ENCODE peak calls at places on chromosomes 5 and 9, in four cellular contexts. B is WERI-Rb-1, E is cardiac muscle cell, S is SK-N-SH. I is an unnamed sample.

GRCh38 chr9:94134629-94135028 is 50.4 kb downstream of the PTPDC1 start:
- DNase-seq in B (no peak), E (no peak), S (no peak), I (no peak)

GRCh38 chr5:29982446-29982845 is 1211.0 kb upstream of the CDH6 start:
- DNase-seq in E (no peak), S (no peak), B (no peak), I (no peak)

GRCh38 chr5:149256451-149256850 is 15.2 kb upstream of the AFAP1L1 start:
- DNase-seq in S (no peak), E (no peak), B (no peak), I (no peak)

GRCh38 chr9:76905984-76906861 is at the start of gene PRUNE2:
- DNase-seq in S (peak; percentile 35), E (peak; percentile 96), B (peak; percentile 80), I (peak; percentile 69)

GRCh38 chr5:64612349-64612961 is 77.8 kb upstream of the SHISAL2B start:
- DNase-seq in E (peak; percentile 75), B (peak; percentile 49), S (peak; percentile 20), I (no peak)

GRCh38 chr5:160506006-160507004 is 84.7 kb downstream of the PTTG1 start:
- DNase-seq in E (no peak), S (peak; percentile 23), B (no peak), I (no peak)

GRCh38 chr9:136324501-136325300 is 2.6 kb upstream of the GPSM1 start:
- DNase-seq in B (peak; percentile 81), S (peak; percentile 71), E (peak; percentile 84), I (no peak)

GRCh38 chr5:159737263-159737662 is 179.0 kb upstream of the ADRA1B start:
- DNase-seq in B (no peak), S (no peak), E (no peak), I (no peak)

GRCh38 chr9:116144038-116144437 is 9.6 kb upstream of the PAPPA start:
- DNase-seq in B (no peak), S (no peak), E (no peak), I (no peak)

GRCh38 chr5:103624748-103625147 is 62.2 kb upstream of the NUDT12 start:
- DNase-seq in E (no peak), B (no peak), S (no peak), I (no peak)

GRCh38 chr5:154858972-154859950 is 834 bp downstream of the CNOT8 start:
- DNase-seq in B (no peak), E (no peak), S (no peak), I (no peak)

GRCh38 chr5:67971223-67971830 is 244.2 kb upstream of the PIK3R1 start:
- DNase-seq in E (no peak), S (no peak), B (no peak), I (peak; percentile 51)

GRCh38 chr5:141101059-141101458 is 786 bp downstream of the PCDHB3 start:
- DNase-seq in E (no peak), B (no peak), S (peak; percentile 46), I (no peak)

GRCh38 chr9:125360621-125361020 is 99.0 kb downstream of the GAPVD1 start:
- DNase-seq in B (no peak), S (no peak), E (no peak), I (no peak)

GRCh38 chr9:92350129-92350739 is 24.5 kb downstream of the CENPP start:
- DNase-seq in S (no peak), E (no peak), B (no peak), I (no peak)

GRCh38 chr9:111799506-111799905 is 4.8 kb upstream of the SHOC1 start:
- DNase-seq in B (no peak), S (no peak), E (no peak), I (no peak)

GRCh38 chr5:100779669-100780375 is 123.3 kb downstream of the ST8SIA4 start:
- DNase-seq in B (no peak), E (no peak), S (no peak), I (no peak)

GRCh38 chr9:128214571-128215490 is 11.7 kb downstream of the DNM1 start:
- DNase-seq in B (no peak), E (no peak), S (peak; percentile 35), I (no peak)

DNA sequence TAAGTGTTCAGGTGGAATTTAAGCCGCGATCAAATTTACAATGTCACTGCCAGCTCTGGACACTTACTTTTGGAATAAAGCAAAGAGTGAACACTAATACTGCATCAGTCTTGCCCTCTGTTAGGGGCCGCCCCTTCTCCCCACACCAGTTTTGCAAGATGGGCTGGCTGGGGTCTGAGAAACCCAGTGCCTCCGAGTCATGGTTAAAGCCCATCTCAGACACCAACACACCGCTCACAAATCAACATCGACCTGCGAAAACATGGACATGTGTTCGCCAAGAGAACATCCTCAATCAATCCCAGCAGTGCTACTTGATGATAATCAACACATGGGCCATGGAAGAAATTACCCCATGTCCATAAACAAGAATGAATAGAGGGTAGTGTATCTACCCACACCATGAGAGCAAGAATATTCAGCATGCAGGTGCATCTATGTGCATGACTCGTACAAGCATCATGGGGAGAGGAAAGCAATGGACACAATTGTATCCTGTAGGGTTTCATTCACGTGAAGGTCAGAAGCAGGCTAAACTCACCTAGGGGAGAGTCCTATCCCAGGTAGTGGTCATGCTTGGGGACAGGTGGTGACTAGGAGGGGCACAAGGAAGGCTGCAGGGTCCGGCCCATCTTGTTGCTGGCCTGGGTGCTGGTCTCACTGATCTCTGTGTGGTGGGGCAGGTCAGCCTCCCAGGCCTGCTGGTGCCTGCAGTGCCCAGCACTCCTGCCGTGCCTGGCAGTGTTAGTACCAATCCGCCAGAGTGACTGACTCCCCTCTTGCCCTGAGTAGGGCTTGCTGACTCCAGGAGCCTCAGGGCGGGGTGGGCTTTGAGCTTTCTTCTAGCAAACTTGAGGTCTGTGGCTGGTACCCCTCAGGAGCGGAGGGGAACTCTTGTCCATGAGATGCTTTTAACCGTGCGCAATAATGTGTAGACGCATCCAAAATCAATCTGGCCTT is 5.1 kb downstream of the S1PR3 start:
- DNase-seq in S (no peak), B (no peak), E (no peak), I (no peak)
- TF ChIP-seq CTCF in S (no peak), B (no peak), E (no peak), I (no peak)

DNA sequence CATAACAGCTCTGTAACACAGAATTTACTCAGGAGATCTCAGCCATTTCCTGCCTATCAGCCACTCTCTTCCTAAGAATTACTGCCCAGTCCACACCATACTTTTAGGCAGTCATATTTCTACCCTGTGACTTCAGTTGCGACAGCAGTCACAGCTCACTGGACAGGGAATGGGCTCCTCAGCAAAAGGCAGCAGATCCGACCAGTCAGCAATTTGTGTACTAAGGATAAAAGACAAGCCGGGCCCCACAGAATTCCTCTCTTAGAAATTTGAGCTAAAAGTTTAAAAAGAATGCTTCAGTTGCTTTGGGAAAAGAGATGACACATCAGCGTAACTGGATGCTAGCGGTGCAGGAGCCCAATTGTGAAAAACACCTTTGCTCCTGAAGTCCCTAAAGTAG is 172.1 kb downstream of the ENC1 start:
- DNase-seq in E (no peak), S (no peak), B (no peak), I (no peak)
- H3K9me3 ChIP-seq in E (no peaks in the 10 kb centered on the region), S (no peaks in the 10 kb centered on the region), B (no peaks in the 10 kb centered on the region), I (no peaks in the 10 kb centered on the region)

GRCh38 chr9:134784612-134785305 is 95.9 kb upstream of the FCN2 start:
- DNase-seq in B (no peak), E (peak; percentile 21), S (no peak), I (no peak)
- TF ChIP-seq CTCF in B (no peak), E (no peak), S (no peak), I (no peak)

GRCh38 chr5:180217797-180218196 is 8.8 kb upstream of the RASGEF1C start:
- DNase-seq in B (no peak), S (no peak), E (no peak), I (no peak)
- H3K9me3 ChIP-seq in B (no peaks in the 10 kb centered on the region), S (no peaks in the 10 kb centered on the region), E (no peaks in the 10 kb centered on the region), I (peaks cover 31% of the 10 kb centered on the region)

GRCh38 chr9:98385751-98386150 is 130.3 kb upstream of the TBC1D2 start:
- DNase-seq in E (no peak), B (no peak), S (no peak), I (no peak)

GRCh38 chr9:98379572-98379971 is 124.1 kb upstream of the TBC1D2 start:
- DNase-seq in B (no peak), E (no peak), S (no peak), I (no peak)

GRCh38 chr9:98380065-98380681 is 124.7 kb upstream of the TBC1D2 start:
- DNase-seq in S (peak; percentile 19), B (peak; percentile 71), E (peak; percentile 39), I (no peak)

GRCh38 chr9:98381311-98382103 is 126.1 kb upstream of the TBC1D2 start:
- DNase-seq in E (no peak), S (no peak), B (no peak), I (no peak)

GRCh38 chr9:98383758-98384157 is 128.3 kb upstream of the TBC1D2 start:
- DNase-seq in S (no peak), B (no peak), E (no peak), I (no peak)
- TF ChIP-seq CTCF in S (no peak), B (peak; percentile 49), E (peak; percentile 33), I (no peak)

GRCh38 chr9:138100711-138101349 is 223.2 kb downstream of the CACNA1B start:
- DNase-seq in E (no peak), S (peak; percentile 32), B (peak; percentile 43), I (no peak)
- H3K9me3 ChIP-seq in E (no peaks in the 10 kb centered on the region), S (no peaks in the 10 kb centered on the region), B (no peaks in the 10 kb centered on the region), I (no peaks in the 10 kb centered on the region)